ENCODE peak calls at places on chromosomes 2 and 18, in nine cellular contexts. F is mammary epithelial cell; Q is fibroblast of lung; M is hepatocyte; I is CD8-positive, alpha-beta memory T cell; U is ELR; O is nephron progenitor cell; Y is D341Med; C is ACHN. B is an unnamed sample.

GRCh38 chr2:84927275-84927627 is 21.8 kb downstream of the TMSB10 start:
- DNase-seq in F (no peak), Q (no peak), M (no peak), I (no peak), U (no peak), O (no peak), Y (no peak), C (no peak), B (no peak)

GRCh38 chr18:32310119-32310518 is 120.3 kb downstream of the MEP1B start:
- DNase-seq in F (no peak), Q (peak), M (peak), I (no peak), U (no peak), O (no peak), Y (no peak), C (no peak), B (no peak)

GRCh38 chr2:18752022-18752493 is 162.7 kb upstream of the NT5C1B start:
- DNase-seq in F (no peak), Q (no peak), M (no peak), I (no peak), U (no peak), O (peak), Y (no peak), C (no peak), B (peak)

GRCh38 chr2:37149626-37150322 is 7.0 kb downstream of the EIF2AK2 start:
- DNase-seq in F (no peak), Q (no peak), M (peak), I (peak), U (no peak), O (no peak), Y (no peak), C (no peak), B (no peak)

GRCh38 chr2:213834746-213835145 is 550.5 kb downstream of the SPAG16 start:
- DNase-seq in F (no peak), Q (no peak), M (no peak), I (no peak), U (no peak), O (no peak), Y (no peak), C (no peak), B (no peak)

GRCh38 chr2:134739261-134739878 is 20.6 kb upstream of the TMEM163 start:
- DNase-seq in F (no peak), Q (no peak), M (no peak), I (no peak), U (no peak), O (no peak), Y (no peak), C (no peak), B (no peak)

GRCh38 chr18:80198391-80198790 is 48.9 kb downstream of the PARD6G start:
- DNase-seq in F (no peak), Q (no peak), M (no peak), I (no peak), U (no peak), O (no peak), Y (no peak), C (no peak), B (no peak)

GRCh38 chr2:121649402-121649651 is at the start of gene CLASP1:
- DNase-seq in F (peak), Q (peak), M (peak), I (peak), U (peak), O (peak), Y (peak), C (peak), B (peak)

GRCh38 chr2:54665436-54665856 is 58.0 kb upstream of the EML6 start:
- DNase-seq in F (no peak), Q (peak), M (peak), I (peak), U (peak), O (peak), Y (peak), C (peak), B (no peak)

GRCh38 chr18:58338961-58339722 is 289.7 kb downstream of the ALPK2 start:
- DNase-seq in F (no peak), Q (peak), M (peak), I (no peak), U (no peak), O (peak), Y (no peak), C (no peak), B (no peak)

GRCh38 chr2:26649322-26649721 is 8.2 kb upstream of the CIB4 start:
- DNase-seq in F (no peak), Q (no peak), M (no peak), I (no peak), U (no peak), O (no peak), Y (peak), C (no peak), B (no peak)

GRCh38 chr18:54805571-54806334 is 22.5 kb upstream of the RAB27B start:
- DNase-seq in F (peak), Q (peak), M (peak), I (no peak), U (peak), O (no peak), Y (no peak), C (no peak), B (no peak)

GRCh38 chr2:240987588-240987987 is 10.8 kb upstream of the SNED1 start:
- DNase-seq in F (no peak), Q (no peak), M (no peak), I (no peak), U (no peak), O (no peak), Y (no peak), C (no peak), B (no peak)

GRCh38 chr2:166434491-166434890 is 58.7 kb upstream of the SCN9A start:
- DNase-seq in F (no peak), Q (no peak), M (no peak), I (no peak), U (no peak), O (no peak), Y (no peak), C (no peak), B (no peak)

GRCh38 chr2:240211598-240212424 is 71.4 kb upstream of the OTOS start:
- DNase-seq in F (no peak), Q (no peak), M (no peak), I (no peak), U (no peak), O (no peak), Y (no peak), C (no peak), B (no peak)

GRCh38 chr2:43074052-43074451 is 152.4 kb downstream of the ZFP36L2 start:
- DNase-seq in F (no peak), Q (no peak), M (no peak), I (no peak), U (no peak), O (no peak), Y (no peak), C (no peak), B (no peak)

GRCh38 chr18:24611075-24611474 is 150.6 kb downstream of the HRH4 start:
- DNase-seq in F (no peak), Q (no peak), M (no peak), I (no peak), U (no peak), O (peak), Y (no peak), C (no peak), B (no peak)

GRCh38 chr2:28251337-28251736 is 141.3 kb upstream of the FOSL2 start:
- DNase-seq in F (no peak), Q (no peak), M (no peak), I (peak), U (no peak), O (no peak), Y (no peak), C (no peak), B (no peak)

GRCh38 chr2:207819839-207820784 is 50.4 kb upstream of the FZD5 start:
- DNase-seq in F (no peak), Q (peak), M (peak), I (no peak), U (no peak), O (no peak), Y (no peak), C (peak), B (no peak)

GRCh38 chr2:209525336-209525735 is 101.5 kb downstream of the MAP2 start:
- DNase-seq in F (no peak), Q (peak), M (no peak), I (no peak), U (no peak), O (no peak), Y (no peak), C (no peak), B (no peak)

GRCh38 chr2:38835015-38835601 is 40.6 kb downstream of the DHX57 start:
- DNase-seq in F (peak), Q (peak), M (peak), I (no peak), U (peak), O (no peak), Y (no peak), C (peak), B (no peak)

GRCh38 chr2:234976479-234977227 is 24.8 kb downstream of the SH3BP4 start:
- DNase-seq in F (no peak), Q (no peak), M (no peak), I (no peak), U (no peak), O (no peak), Y (no peak), C (no peak), B (no peak)

GRCh38 chr2:98269274-98269673 is 77.0 kb upstream of the CNGA3 start:
- DNase-seq in F (peak), Q (peak), M (peak), I (no peak), U (peak), O (no peak), Y (peak), C (peak), B (no peak)